ENCODE peak calls at places on chromosome 15, in four cellular contexts. C, D, A and X are unnamed samples.

GRCh38 chr15:56919708-56920637 is 1.5 kb downstream of the TCF12 start:
- DNase-seq in A (peak; percentile 63), C (peak; percentile 27), D (peak; percentile 53), X (no peak)

GRCh38 chr15:89379423-89379735 is 44.8 kb upstream of the POLG start:
- DNase-seq in A (no peak), D (no peak), C (no peak), X (no peak)

GRCh38 chr15:59917504-59918157 is 86.5 kb upstream of the FOXB1 start:
- DNase-seq in D (peak; percentile 77), A (peak; percentile 61), C (peak; percentile 87), X (no peak)

GRCh38 chr15:44633603-44634002 is 29.9 kb downstream of the SPG11 start:
- DNase-seq in C (no peak), D (no peak), A (no peak), X (no peak)

GRCh38 chr15:60762167-60762566 is 283.2 kb upstream of the ICE2 start:
- DNase-seq in C (no peak), D (no peak), A (no peak), X (no peak)

GRCh38 chr15:62455441-62455921 is 290.4 kb upstream of the C2CD4B start:
- DNase-seq in A (no peak), D (no peak), C (no peak), X (no peak)

GRCh38 chr15:98646546-98647025 is 1.8 kb upstream of the IGF1R start:
- DNase-seq in D (no peak), C (no peak), A (no peak), X (no peak)

GRCh38 chr15:26392956-26393355 is 379.9 kb downstream of the GABRB3 start:
- DNase-seq in D (no peak), A (no peak), C (no peak), X (no peak)

GRCh38 chr15:73583568-73583967 is 49.6 kb downstream of the NPTN start:
- DNase-seq in A (no peak), C (no peak), D (no peak), X (no peak)

GRCh38 chr15:38992541-38993334 is 428.1 kb upstream of the RASGRP1 start:
- DNase-seq in C (no peak), A (no peak), D (no peak), X (no peak)

GRCh38 chr15:56165234-56165633 is 78.4 kb downstream of the RFX7 start:
- DNase-seq in C (no peak), D (no peak), A (no peak), X (no peak)

GRCh38 chr15:80228959-80229610 is 22.9 kb downstream of the CTXND1 start:
- DNase-seq in D (no peak), A (peak; percentile 30), C (no peak), X (peak; percentile 85)

GRCh38 chr15:39400002-39400401 is 180.9 kb upstream of the THBS1 start:
- DNase-seq in D (no peak), A (no peak), C (no peak), X (no peak)

GRCh38 chr15:99443056-99443756 is 122.6 kb upstream of the MEF2A start:
- DNase-seq in D (no peak), C (no peak), A (no peak), X (no peak)

GRCh38 chr15:77135181-77135580 is 64.3 kb upstream of the TSPAN3 start:
- DNase-seq in A (no peak), D (no peak), C (no peak), X (no peak)

GRCh38 chr15:33468740-33469139 is 158.0 kb downstream of the RYR3 start:
- DNase-seq in C (no peak), D (no peak), A (no peak), X (no peak)

GRCh38 chr15:48112242-48112641 is 8.5 kb upstream of the SLC24A5 start:
- DNase-seq in C (peak; percentile 77), D (no peak), A (peak; percentile 39), X (no peak)

DNA sequence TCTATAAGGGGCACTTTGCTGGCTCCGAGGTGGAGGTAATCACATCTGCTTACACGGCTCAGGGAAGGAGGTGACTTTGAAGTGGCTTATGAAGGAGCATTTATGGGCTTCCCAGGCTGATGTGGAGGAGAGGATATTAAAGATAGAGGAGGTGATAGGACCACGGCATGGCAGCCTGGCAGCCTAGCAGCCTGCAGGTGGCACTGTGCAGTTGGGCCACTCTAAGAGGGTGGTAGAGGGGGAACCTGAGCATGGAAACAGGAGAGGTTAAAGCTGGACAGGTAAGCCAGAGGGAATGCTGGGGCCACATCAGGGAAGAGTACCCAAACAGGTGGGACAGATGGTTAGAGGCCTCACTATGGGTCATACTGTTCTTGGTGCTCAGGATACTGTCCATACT is 375.0 kb downstream of the WDR72 start:
- DNase-seq in C (peak; percentile 44), D (no peak), A (peak; percentile 42), X (no peak)
- TF ChIP-seq CTCF in C (peak; percentile 67), D (no peak), A (peak; percentile 46), X (peak; percentile 75)

DNA sequence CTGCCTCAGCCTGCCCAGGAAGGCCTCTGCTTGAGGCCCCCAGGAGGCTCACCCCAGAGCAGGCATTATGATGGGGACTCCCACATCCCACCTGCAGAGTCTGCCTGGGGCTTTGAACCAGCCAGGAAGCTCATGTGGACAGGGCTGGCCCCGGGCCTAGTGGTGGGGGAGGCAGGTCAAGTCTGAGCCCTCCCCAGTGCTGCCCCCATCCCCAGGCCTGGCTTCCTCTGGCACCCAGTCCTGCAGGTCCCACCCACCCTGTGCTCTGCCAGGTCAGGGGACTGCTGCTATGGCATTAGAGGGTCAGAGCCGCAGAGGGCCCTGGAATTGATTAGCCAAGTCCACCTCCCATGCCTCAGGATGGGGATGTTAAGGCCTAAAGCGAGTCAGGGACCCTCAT is 17.6 kb upstream of the VPS33B start:
- DNase-seq in C (no peak), D (no peak), A (no peak), X (no peak)
- H3K4me3 ChIP-seq in C (no peak overlapping the region), D (no peak overlapping the region), A (no peak overlapping the region), X (no peak overlapping the region)

DNA sequence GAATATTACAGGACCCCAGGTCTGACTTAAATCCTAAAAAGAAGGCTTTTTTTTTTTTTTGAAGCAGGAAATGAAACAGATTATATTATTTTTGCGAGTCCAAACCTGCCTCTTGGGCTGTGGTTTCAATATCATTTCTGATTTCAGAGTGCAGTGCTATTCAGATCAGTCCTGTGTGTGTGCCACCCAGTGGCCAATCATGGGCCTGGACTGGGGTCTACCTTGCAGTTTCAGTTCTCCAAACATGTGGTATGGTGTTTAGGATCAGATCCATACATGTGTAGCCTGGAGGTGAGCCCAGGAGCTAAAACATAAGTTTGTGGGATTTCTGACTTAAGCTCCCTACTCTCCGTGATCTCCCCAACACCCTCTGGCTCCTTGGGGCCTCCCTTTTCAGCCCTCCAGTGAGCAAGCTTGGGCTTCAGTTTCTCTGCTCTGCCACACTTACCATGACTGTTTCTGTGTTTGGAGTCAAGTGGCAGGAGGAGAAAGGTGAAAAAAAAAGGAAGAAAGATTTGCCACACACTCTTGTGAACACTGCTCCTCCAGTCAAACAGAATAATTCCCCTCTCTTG is 12.1 kb upstream of the THSD4 start:
- DNase-seq in D (no peak), A (peak; percentile 61), C (peak; percentile 54), X (no peak)
- TF ChIP-seq CTCF in D (no peak), A (peak; percentile 60), C (peak; percentile 72), X (peak; percentile 86)

DNA sequence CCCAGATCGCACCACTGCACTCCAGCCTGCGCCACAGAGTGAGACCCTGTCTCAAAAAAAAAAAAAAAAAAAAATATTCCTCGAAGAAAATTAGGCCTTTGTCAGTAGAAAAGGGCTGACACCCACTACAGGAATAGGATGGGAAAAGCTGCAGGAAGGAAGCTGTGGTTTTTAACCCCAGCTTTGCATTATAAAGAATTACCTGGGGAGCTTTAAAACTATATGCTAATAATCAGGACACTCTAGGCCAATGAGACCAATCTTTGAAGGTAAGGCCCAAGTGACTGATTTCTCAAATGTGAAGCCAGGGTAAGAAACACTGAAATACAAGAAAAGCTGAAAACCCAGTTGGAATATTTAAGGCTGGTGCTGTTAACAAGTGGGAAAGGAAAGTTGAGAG is 74.3 kb downstream of the RBPMS2 start:
- DNase-seq in D (no peak), C (no peak), A (no peak), X (no peak)
- H3K4me3 ChIP-seq in D (no peak overlapping the region), C (no peak overlapping the region), A (peak overlapping the region; percentile 75), X (peak overlapping the region; percentile 91)

GRCh38 chr15:23663232-23663631 is 15.6 kb upstream of the MAGEL2 start:
- DNase-seq in A (no peak), C (no peak), D (no peak), X (no peak)
- TF ChIP-seq CTCF in A (no peak), C (peak; percentile 23), D (no peak), X (no peak)

DNA sequence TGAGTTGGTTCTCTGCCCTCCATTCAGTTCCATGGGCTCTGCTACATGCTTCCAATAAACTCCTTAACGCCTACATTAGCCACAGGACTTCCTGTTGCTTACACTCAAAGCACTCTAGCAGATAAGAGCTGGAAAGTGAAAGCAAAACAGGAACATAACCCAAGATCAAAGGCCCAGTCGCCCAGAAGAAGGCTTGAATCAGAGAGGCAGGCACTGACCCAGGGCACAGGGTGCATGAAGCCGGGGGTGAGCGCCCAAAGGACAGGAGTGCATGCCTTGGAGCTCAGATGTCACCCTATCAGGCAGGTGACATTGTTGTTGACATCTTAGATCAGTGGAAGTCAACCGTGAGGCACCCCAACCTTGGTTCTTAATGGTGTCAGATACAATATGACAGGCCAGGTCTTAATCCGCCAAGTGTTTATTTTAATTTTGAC is 235.1 kb downstream of the UACA start:
- DNase-seq in C (no peak), A (no peak), D (peak; percentile 77), X (no peak)
- H3K4me3 ChIP-seq in C (no peak overlapping the region), A (no peak overlapping the region), D (peak overlapping the region; percentile 40), X (no peak overlapping the region)

DNA sequence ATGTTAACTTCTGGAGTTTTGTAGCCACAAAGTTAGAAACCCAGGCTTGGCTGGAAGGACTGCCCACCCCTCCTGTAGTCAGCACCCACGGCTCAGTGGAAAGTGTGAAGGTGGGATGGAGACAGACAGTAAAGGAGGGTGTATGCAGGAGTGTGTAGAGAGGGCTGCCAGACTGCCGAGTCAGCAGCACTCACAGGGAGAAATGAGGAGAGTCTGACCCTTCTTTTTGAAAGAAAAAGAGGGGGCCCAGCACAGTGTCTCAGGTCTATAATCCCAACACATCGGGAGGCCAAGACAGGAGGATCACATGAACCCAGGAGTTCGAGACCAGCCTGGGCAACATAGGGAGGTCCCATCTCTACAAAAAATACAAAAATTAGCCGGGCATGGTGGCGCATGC is 33.2 kb downstream of the GOLGA8S start:
- DNase-seq in D (no peak), C (no peak), A (no peak), X (no peak)
- TF ChIP-seq CTCF in D (no peak), C (no peak), A (no peak), X (no peak)

GRCh38 chr15:74892931-74893330 is 3.1 kb downstream of the MPI start:
- DNase-seq in D (no peak), A (no peak), C (no peak), X (no peak)

GRCh38 chr15:74889882-74890768 is at the start of gene MPI:
- DNase-seq in C (peak; percentile 91), A (peak; percentile 80), D (peak; percentile 88), X (no peak)

GRCh38 chr15:74893627-74894026 is 3.8 kb downstream of the MPI start:
- DNase-seq in A (no peak), C (no peak), D (peak; percentile 65), X (no peak)

GRCh38 chr15:74891469-74891868 is 1.6 kb downstream of the MPI start:
- DNase-seq in C (no peak), A (no peak), D (no peak), X (no peak)

GRCh38 chr15:74892313-74892712 is 2.5 kb downstream of the MPI start:
- DNase-seq in C (no peak), D (no peak), A (no peak), X (no peak)
- H3K4me3 ChIP-seq in C (no peak overlapping the region), D (no peak overlapping the region), A (no peak overlapping the region), X (no peak overlapping the region)